ENCODE peak calls at places on chromosome 19, in six cellular contexts. One of them, this sample, is unnamed.

GRCh38 chr19:13463296-13463695 is 43.0 kb downstream of the CACNA1A start:
- DNase-seq in heart left ventricle: no peak
- DNase-seq in activated T-helper 9 cell treated with anti-CD3 and anti-CD28 coated beads, Interleukin-2, amount 50 U/mL, for 16 hours: no peak
- DNase-seq in NCI-H2171 treated with DMSO at 0.1 percent for 48 hours: no peak
- DNase-seq in T-helper 2 cell: no peak
- DNase-seq in H54: peak
- DNase-seq in this sample: no peak

GRCh38 chr19:46753420-46754155 is 7.3 kb upstream of the STRN4 start:
- DNase-seq in heart left ventricle: no peak
- DNase-seq in activated T-helper 9 cell treated with anti-CD3 and anti-CD28 coated beads, Interleukin-2, amount 50 U/mL, for 16 hours: peak
- DNase-seq in NCI-H2171 treated with DMSO at 0.1 percent for 48 hours: peak
- DNase-seq in T-helper 2 cell: peak
- DNase-seq in H54: no peak
- DNase-seq in this sample: peak

GRCh38 chr19:7489609-7490044 is 792 bp upstream of the PEX11G start:
- DNase-seq in heart left ventricle: no peak
- DNase-seq in activated T-helper 9 cell treated with anti-CD3 and anti-CD28 coated beads, Interleukin-2, amount 50 U/mL, for 16 hours: no peak
- DNase-seq in NCI-H2171 treated with DMSO at 0.1 percent for 48 hours: no peak
- DNase-seq in T-helper 2 cell: no peak
- DNase-seq in H54: no peak
- DNase-seq in this sample: no peak

GRCh38 chr19:10230904-10231623 is at the start of gene S1PR2:
- DNase-seq in heart left ventricle: peak
- DNase-seq in activated T-helper 9 cell treated with anti-CD3 and anti-CD28 coated beads, Interleukin-2, amount 50 U/mL, for 16 hours: peak
- DNase-seq in NCI-H2171 treated with DMSO at 0.1 percent for 48 hours: peak
- DNase-seq in T-helper 2 cell: peak
- DNase-seq in H54: peak
- DNase-seq in this sample: peak

GRCh38 chr19:1478934-1479707 is at the start of gene C19orf25:
- DNase-seq in heart left ventricle: peak
- DNase-seq in activated T-helper 9 cell treated with anti-CD3 and anti-CD28 coated beads, Interleukin-2, amount 50 U/mL, for 16 hours: peak
- DNase-seq in NCI-H2171 treated with DMSO at 0.1 percent for 48 hours: peak
- DNase-seq in T-helper 2 cell: peak
- DNase-seq in H54: peak
- DNase-seq in this sample: peak

GRCh38 chr19:37251308-37252229 is 33.6 kb downstream of the ZNF383 start:
- DNase-seq in heart left ventricle: peak
- DNase-seq in activated T-helper 9 cell treated with anti-CD3 and anti-CD28 coated beads, Interleukin-2, amount 50 U/mL, for 16 hours: peak
- DNase-seq in NCI-H2171 treated with DMSO at 0.1 percent for 48 hours: peak
- DNase-seq in T-helper 2 cell: peak
- DNase-seq in H54: peak
- DNase-seq in this sample: peak

GRCh38 chr19:10514211-10515145 is 2.8 kb downstream of the S1PR5 start:
- DNase-seq in heart left ventricle: no peak
- DNase-seq in activated T-helper 9 cell treated with anti-CD3 and anti-CD28 coated beads, Interleukin-2, amount 50 U/mL, for 16 hours: no peak
- DNase-seq in NCI-H2171 treated with DMSO at 0.1 percent for 48 hours: no peak
- DNase-seq in T-helper 2 cell: no peak
- DNase-seq in H54: no peak
- DNase-seq in this sample: peak

GRCh38 chr19:12786950-12787349 is 4.3 kb upstream of the JUNB start:
- DNase-seq in heart left ventricle: no peak
- DNase-seq in activated T-helper 9 cell treated with anti-CD3 and anti-CD28 coated beads, Interleukin-2, amount 50 U/mL, for 16 hours: no peak
- DNase-seq in NCI-H2171 treated with DMSO at 0.1 percent for 48 hours: no peak
- DNase-seq in T-helper 2 cell: no peak
- DNase-seq in H54: no peak
- DNase-seq in this sample: no peak

GRCh38 chr19:16164222-16164890 is 9.0 kb downstream of the CIB3 start:
- DNase-seq in heart left ventricle: no peak
- DNase-seq in activated T-helper 9 cell treated with anti-CD3 and anti-CD28 coated beads, Interleukin-2, amount 50 U/mL, for 16 hours: no peak
- DNase-seq in NCI-H2171 treated with DMSO at 0.1 percent for 48 hours: no peak
- DNase-seq in T-helper 2 cell: no peak
- DNase-seq in H54: no peak
- DNase-seq in this sample: no peak

GRCh38 chr19:3336680-3337523 is 29.5 kb upstream of the NFIC start:
- DNase-seq in heart left ventricle: peak
- DNase-seq in activated T-helper 9 cell treated with anti-CD3 and anti-CD28 coated beads, Interleukin-2, amount 50 U/mL, for 16 hours: no peak
- DNase-seq in NCI-H2171 treated with DMSO at 0.1 percent for 48 hours: peak
- DNase-seq in T-helper 2 cell: no peak
- DNase-seq in H54: no peak
- DNase-seq in this sample: no peak

GRCh38 chr19:38661996-38662395 is 14.5 kb downstream of the ACTN4 start:
- DNase-seq in heart left ventricle: no peak
- DNase-seq in activated T-helper 9 cell treated with anti-CD3 and anti-CD28 coated beads, Interleukin-2, amount 50 U/mL, for 16 hours: no peak
- DNase-seq in NCI-H2171 treated with DMSO at 0.1 percent for 48 hours: no peak
- DNase-seq in T-helper 2 cell: no peak
- DNase-seq in H54: no peak
- DNase-seq in this sample: no peak

GRCh38 chr19:14410054-14410774 is 8.9 kb downstream of the DDX39A start:
- DNase-seq in heart left ventricle: no peak
- DNase-seq in activated T-helper 9 cell treated with anti-CD3 and anti-CD28 coated beads, Interleukin-2, amount 50 U/mL, for 16 hours: no peak
- DNase-seq in NCI-H2171 treated with DMSO at 0.1 percent for 48 hours: no peak
- DNase-seq in T-helper 2 cell: peak
- DNase-seq in H54: no peak
- DNase-seq in this sample: peak

GRCh38 chr19:10295305-10295846 is 5.6 kb downstream of the ICAM5 start:
- DNase-seq in heart left ventricle: no peak
- DNase-seq in activated T-helper 9 cell treated with anti-CD3 and anti-CD28 coated beads, Interleukin-2, amount 50 U/mL, for 16 hours: peak
- DNase-seq in NCI-H2171 treated with DMSO at 0.1 percent for 48 hours: no peak
- DNase-seq in T-helper 2 cell: peak
- DNase-seq in H54: no peak
- DNase-seq in this sample: peak

GRCh38 chr19:58338825-58339558 is 12.2 kb downstream of the ZSCAN22 start:
- DNase-seq in heart left ventricle: no peak
- DNase-seq in activated T-helper 9 cell treated with anti-CD3 and anti-CD28 coated beads, Interleukin-2, amount 50 U/mL, for 16 hours: no peak
- DNase-seq in NCI-H2171 treated with DMSO at 0.1 percent for 48 hours: no peak
- DNase-seq in T-helper 2 cell: no peak
- DNase-seq in H54: no peak
- DNase-seq in this sample: no peak

GRCh38 chr19:58386166-58386575 is 898 bp upstream of the RPS5 start:
- DNase-seq in heart left ventricle: no peak
- DNase-seq in activated T-helper 9 cell treated with anti-CD3 and anti-CD28 coated beads, Interleukin-2, amount 50 U/mL, for 16 hours: no peak
- DNase-seq in NCI-H2171 treated with DMSO at 0.1 percent for 48 hours: peak
- DNase-seq in T-helper 2 cell: no peak
- DNase-seq in H54: no peak
- DNase-seq in this sample: no peak

GRCh38 chr19:7074705-7075282 is 5.3 kb downstream of the ZNF557 start:
- DNase-seq in heart left ventricle: no peak
- DNase-seq in activated T-helper 9 cell treated with anti-CD3 and anti-CD28 coated beads, Interleukin-2, amount 50 U/mL, for 16 hours: no peak
- DNase-seq in NCI-H2171 treated with DMSO at 0.1 percent for 48 hours: no peak
- DNase-seq in T-helper 2 cell: no peak
- DNase-seq in H54: no peak
- DNase-seq in this sample: no peak

This sample was measured in T-cell.